ENCODE peak calls at places on chromosomes 5 and 9, in five cellular contexts. L is activated effector memory CD4-positive, alpha-beta T cell treated with anti-CD3 and anti-CD28 coated beads, Interleukin-2, amount 50 U/mL, for 16 hours; U is type B pancreatic cell; A is heart left ventricle; K is nucleus accumbens. Y is an unnamed sample.

GRCh38 chr5:65721050-65721774 is 697 bp downstream of the SGTB start:
- DNase-seq in K (no peak), U (no peak), A (peak; percentile 64), L (peak; percentile 73), Y (no peak)

GRCh38 chr9:112486221-112487007 is at the start of gene KIAA1958:
- DNase-seq in L (peak; percentile 93), K (peak; percentile 71), U (peak; percentile 81), A (peak; percentile 82), Y (no peak)

GRCh38 chr9:133359420-133360175 is 3.2 kb downstream of the SURF2 start:
- DNase-seq in L (no peak), A (no peak), U (no peak), K (no peak), Y (no peak)

GRCh38 chr9:110058304-110058953 is 149.5 kb downstream of the C9orf152 start:
- DNase-seq in U (no peak), L (peak; percentile 80), K (no peak), A (no peak), Y (peak; percentile 67)

GRCh38 chr5:36662291-36662851 is 56.0 kb downstream of the SLC1A3 start:
- DNase-seq in K (peak; percentile 37), L (no peak), U (no peak), A (no peak), Y (no peak)

GRCh38 chr5:171999877-172000276 is 6.6 kb downstream of the FBXW11 start:
- DNase-seq in L (no peak), A (no peak), K (no peak), U (no peak), Y (no peak)

GRCh38 chr9:35736201-35736633 is 3.8 kb downstream of the CREB3 start:
- DNase-seq in A (peak; percentile 66), L (peak; percentile 84), K (peak; percentile 14), U (no peak), Y (no peak)

GRCh38 chr9:36922548-36922947 is 111.5 kb downstream of the PAX5 start:
- DNase-seq in A (no peak), L (peak; percentile 37), U (no peak), K (no peak), Y (no peak)

GRCh38 chr9:133351908-133352634 is 4.1 kb downstream of the RPL7A start:
- DNase-seq in L (peak; percentile 75), A (no peak), K (no peak), U (no peak), Y (no peak)

GRCh38 chr9:109771796-109772525 is 8.0 kb upstream of the PALM2AKAP2 start:
- DNase-seq in A (peak; percentile 74), K (no peak), L (no peak), U (no peak), Y (no peak)

GRCh38 chr9:128108784-128109709 is 18.5 kb downstream of the PTGES2 start:
- DNase-seq in L (peak; percentile 38), A (no peak), K (no peak), U (no peak), Y (no peak)

GRCh38 chr5:11046160-11046559 is 285.1 kb upstream of the DAP start:
- DNase-seq in L (no peak), A (no peak), K (peak; percentile 15), U (no peak), Y (no peak)

GRCh38 chr5:132747064-132747692 is at the start of gene CCNI2:
- DNase-seq in K (no peak), L (peak; percentile 90), U (no peak), A (no peak), Y (no peak)

GRCh38 chr9:15480028-15480427 is 30.7 kb downstream of the PSIP1 start:
- DNase-seq in K (no peak), U (no peak), L (no peak), A (no peak), Y (no peak)